ENCODE peak calls at places on chromosomes 2 and 18, in six cellular contexts. One of them, this sample, is unnamed.

GRCh38 chr2:201923436-201923975 is 110.1 kb upstream of the FZD7 start:
- DNase-seq in omental fat pad: no peak
- DNase-seq in activated CD8-positive, alpha-beta memory T cell treated with anti-CD3 and anti-CD28 coated beads, Interleukin-2, amount 50 U/mL, for 48 hours: no peak
- DNase-seq in HuH-7.5: no peak
- DNase-seq in body of pancreas: no peak
- DNase-seq in stimulated activated CD4-positive, alpha-beta T cell treated with anti-CD3 and anti-CD28 coated beads, Interleukin-15, amount 100 ng/mL, for 1 hour: no peak
- DNase-seq in this sample: no peak

GRCh38 chr2:63780483-63781155 is 61.1 kb upstream of the UGP2 start:
- DNase-seq in omental fat pad: no peak
- DNase-seq in activated CD8-positive, alpha-beta memory T cell treated with anti-CD3 and anti-CD28 coated beads, Interleukin-2, amount 50 U/mL, for 48 hours: no peak
- DNase-seq in HuH-7.5: no peak
- DNase-seq in body of pancreas: no peak
- DNase-seq in stimulated activated CD4-positive, alpha-beta T cell treated with anti-CD3 and anti-CD28 coated beads, Interleukin-15, amount 100 ng/mL, for 1 hour: no peak
- DNase-seq in this sample: no peak

GRCh38 chr2:222494104-222494739 is 69.9 kb downstream of the SGPP2 start:
- DNase-seq in omental fat pad: no peak
- DNase-seq in activated CD8-positive, alpha-beta memory T cell treated with anti-CD3 and anti-CD28 coated beads, Interleukin-2, amount 50 U/mL, for 48 hours: no peak
- DNase-seq in HuH-7.5: no peak
- DNase-seq in body of pancreas: no peak
- DNase-seq in stimulated activated CD4-positive, alpha-beta T cell treated with anti-CD3 and anti-CD28 coated beads, Interleukin-15, amount 100 ng/mL, for 1 hour: no peak
- DNase-seq in this sample: peak; percentile 34

GRCh38 chr2:143529118-143529720 is 400.0 kb downstream of the ARHGAP15 start:
- DNase-seq in omental fat pad: no peak
- DNase-seq in activated CD8-positive, alpha-beta memory T cell treated with anti-CD3 and anti-CD28 coated beads, Interleukin-2, amount 50 U/mL, for 48 hours: no peak
- DNase-seq in HuH-7.5: no peak
- DNase-seq in body of pancreas: no peak
- DNase-seq in stimulated activated CD4-positive, alpha-beta T cell treated with anti-CD3 and anti-CD28 coated beads, Interleukin-15, amount 100 ng/mL, for 1 hour: no peak
- DNase-seq in this sample: no peak

GRCh38 chr2:54545700-54546450 is 89.7 kb downstream of the SPTBN1 start:
- DNase-seq in omental fat pad: no peak
- DNase-seq in activated CD8-positive, alpha-beta memory T cell treated with anti-CD3 and anti-CD28 coated beads, Interleukin-2, amount 50 U/mL, for 48 hours: no peak
- DNase-seq in HuH-7.5: no peak
- DNase-seq in body of pancreas: no peak
- DNase-seq in stimulated activated CD4-positive, alpha-beta T cell treated with anti-CD3 and anti-CD28 coated beads, Interleukin-15, amount 100 ng/mL, for 1 hour: no peak
- DNase-seq in this sample: no peak

GRCh38 chr18:56517761-56518160 is 120.6 kb downstream of the TXNL1 start:
- DNase-seq in omental fat pad: no peak
- DNase-seq in activated CD8-positive, alpha-beta memory T cell treated with anti-CD3 and anti-CD28 coated beads, Interleukin-2, amount 50 U/mL, for 48 hours: no peak
- DNase-seq in HuH-7.5: no peak
- DNase-seq in body of pancreas: no peak
- DNase-seq in stimulated activated CD4-positive, alpha-beta T cell treated with anti-CD3 and anti-CD28 coated beads, Interleukin-15, amount 100 ng/mL, for 1 hour: no peak
- DNase-seq in this sample: no peak

GRCh38 chr2:88247531-88247930 is 77.4 kb downstream of the THNSL2 start:
- DNase-seq in omental fat pad: no peak
- DNase-seq in activated CD8-positive, alpha-beta memory T cell treated with anti-CD3 and anti-CD28 coated beads, Interleukin-2, amount 50 U/mL, for 48 hours: no peak
- DNase-seq in HuH-7.5: no peak
- DNase-seq in body of pancreas: no peak
- DNase-seq in stimulated activated CD4-positive, alpha-beta T cell treated with anti-CD3 and anti-CD28 coated beads, Interleukin-15, amount 100 ng/mL, for 1 hour: peak; percentile 1
- DNase-seq in this sample: no peak

GRCh38 chr2:11375689-11376027 is 31.2 kb upstream of the ROCK2 start:
- DNase-seq in omental fat pad: no peak
- DNase-seq in activated CD8-positive, alpha-beta memory T cell treated with anti-CD3 and anti-CD28 coated beads, Interleukin-2, amount 50 U/mL, for 48 hours: no peak
- DNase-seq in HuH-7.5: no peak
- DNase-seq in body of pancreas: no peak
- DNase-seq in stimulated activated CD4-positive, alpha-beta T cell treated with anti-CD3 and anti-CD28 coated beads, Interleukin-15, amount 100 ng/mL, for 1 hour: no peak
- DNase-seq in this sample: no peak

GRCh38 chr2:105919826-105920225 is 175.1 kb downstream of the NCK2 start:
- DNase-seq in omental fat pad: no peak
- DNase-seq in activated CD8-positive, alpha-beta memory T cell treated with anti-CD3 and anti-CD28 coated beads, Interleukin-2, amount 50 U/mL, for 48 hours: peak; percentile 67
- DNase-seq in HuH-7.5: no peak
- DNase-seq in body of pancreas: no peak
- DNase-seq in stimulated activated CD4-positive, alpha-beta T cell treated with anti-CD3 and anti-CD28 coated beads, Interleukin-15, amount 100 ng/mL, for 1 hour: peak; percentile 29
- DNase-seq in this sample: peak; percentile 19

GRCh38 chr2:68237404-68237803 is 14.9 kb downstream of the PPP3R1 start:
- DNase-seq in omental fat pad: no peak
- DNase-seq in activated CD8-positive, alpha-beta memory T cell treated with anti-CD3 and anti-CD28 coated beads, Interleukin-2, amount 50 U/mL, for 48 hours: no peak
- DNase-seq in HuH-7.5: no peak
- DNase-seq in body of pancreas: no peak
- DNase-seq in stimulated activated CD4-positive, alpha-beta T cell treated with anti-CD3 and anti-CD28 coated beads, Interleukin-15, amount 100 ng/mL, for 1 hour: no peak
- DNase-seq in this sample: peak; percentile 73

GRCh38 chr2:168669151-168669550 is 133.3 kb upstream of the NOSTRIN start:
- DNase-seq in omental fat pad: no peak
- DNase-seq in activated CD8-positive, alpha-beta memory T cell treated with anti-CD3 and anti-CD28 coated beads, Interleukin-2, amount 50 U/mL, for 48 hours: no peak
- DNase-seq in HuH-7.5: no peak
- DNase-seq in body of pancreas: no peak
- DNase-seq in stimulated activated CD4-positive, alpha-beta T cell treated with anti-CD3 and anti-CD28 coated beads, Interleukin-15, amount 100 ng/mL, for 1 hour: no peak
- DNase-seq in this sample: no peak

GRCh38 chr18:49137093-49137492 is 186.3 kb upstream of the SMAD7 start:
- DNase-seq in omental fat pad: no peak
- DNase-seq in activated CD8-positive, alpha-beta memory T cell treated with anti-CD3 and anti-CD28 coated beads, Interleukin-2, amount 50 U/mL, for 48 hours: no peak
- DNase-seq in HuH-7.5: no peak
- DNase-seq in body of pancreas: no peak
- DNase-seq in stimulated activated CD4-positive, alpha-beta T cell treated with anti-CD3 and anti-CD28 coated beads, Interleukin-15, amount 100 ng/mL, for 1 hour: no peak
- DNase-seq in this sample: no peak

GRCh38 chr18:53101719-53102118 is 761.7 kb downstream of the DCC start:
- DNase-seq in omental fat pad: no peak
- DNase-seq in activated CD8-positive, alpha-beta memory T cell treated with anti-CD3 and anti-CD28 coated beads, Interleukin-2, amount 50 U/mL, for 48 hours: no peak
- DNase-seq in HuH-7.5: no peak
- DNase-seq in body of pancreas: no peak
- DNase-seq in stimulated activated CD4-positive, alpha-beta T cell treated with anti-CD3 and anti-CD28 coated beads, Interleukin-15, amount 100 ng/mL, for 1 hour: no peak
- DNase-seq in this sample: no peak

GRCh38 chr2:199160677-199161465 is 296.9 kb downstream of the SATB2 start:
- DNase-seq in omental fat pad: no peak
- DNase-seq in activated CD8-positive, alpha-beta memory T cell treated with anti-CD3 and anti-CD28 coated beads, Interleukin-2, amount 50 U/mL, for 48 hours: no peak
- DNase-seq in HuH-7.5: no peak
- DNase-seq in body of pancreas: no peak
- DNase-seq in stimulated activated CD4-positive, alpha-beta T cell treated with anti-CD3 and anti-CD28 coated beads, Interleukin-15, amount 100 ng/mL, for 1 hour: no peak
- DNase-seq in this sample: peak; percentile 48

GRCh38 chr2:58651930-58652329 is 410.8 kb upstream of the FANCL start:
- DNase-seq in omental fat pad: no peak
- DNase-seq in activated CD8-positive, alpha-beta memory T cell treated with anti-CD3 and anti-CD28 coated beads, Interleukin-2, amount 50 U/mL, for 48 hours: no peak
- DNase-seq in HuH-7.5: no peak
- DNase-seq in body of pancreas: no peak
- DNase-seq in stimulated activated CD4-positive, alpha-beta T cell treated with anti-CD3 and anti-CD28 coated beads, Interleukin-15, amount 100 ng/mL, for 1 hour: no peak
- DNase-seq in this sample: no peak

GRCh38 chr2:167353605-167354280 is 465.5 kb downstream of the XIRP2 start:
- DNase-seq in omental fat pad: no peak
- DNase-seq in activated CD8-positive, alpha-beta memory T cell treated with anti-CD3 and anti-CD28 coated beads, Interleukin-2, amount 50 U/mL, for 48 hours: no peak
- DNase-seq in HuH-7.5: no peak
- DNase-seq in body of pancreas: no peak
- DNase-seq in stimulated activated CD4-positive, alpha-beta T cell treated with anti-CD3 and anti-CD28 coated beads, Interleukin-15, amount 100 ng/mL, for 1 hour: no peak
- DNase-seq in this sample: no peak

GRCh38 chr18:56475250-56475649 is 163.1 kb downstream of the TXNL1 start:
- DNase-seq in omental fat pad: no peak
- DNase-seq in activated CD8-positive, alpha-beta memory T cell treated with anti-CD3 and anti-CD28 coated beads, Interleukin-2, amount 50 U/mL, for 48 hours: no peak
- DNase-seq in HuH-7.5: no peak
- DNase-seq in body of pancreas: no peak
- DNase-seq in stimulated activated CD4-positive, alpha-beta T cell treated with anti-CD3 and anti-CD28 coated beads, Interleukin-15, amount 100 ng/mL, for 1 hour: no peak
- DNase-seq in this sample: peak; percentile 50

GRCh38 chr18:53457068-53457467 is 767.4 kb downstream of the MBD2 start:
- DNase-seq in omental fat pad: no peak
- DNase-seq in activated CD8-positive, alpha-beta memory T cell treated with anti-CD3 and anti-CD28 coated beads, Interleukin-2, amount 50 U/mL, for 48 hours: no peak
- DNase-seq in HuH-7.5: no peak
- DNase-seq in body of pancreas: no peak
- DNase-seq in stimulated activated CD4-positive, alpha-beta T cell treated with anti-CD3 and anti-CD28 coated beads, Interleukin-15, amount 100 ng/mL, for 1 hour: no peak
- DNase-seq in this sample: peak; percentile 82

GRCh38 chr2:20660506-20660905 is 6.4 kb upstream of the GDF7 start:
- DNase-seq in omental fat pad: no peak
- DNase-seq in activated CD8-positive, alpha-beta memory T cell treated with anti-CD3 and anti-CD28 coated beads, Interleukin-2, amount 50 U/mL, for 48 hours: no peak
- DNase-seq in HuH-7.5: no peak
- DNase-seq in body of pancreas: peak; percentile 6
- DNase-seq in stimulated activated CD4-positive, alpha-beta T cell treated with anti-CD3 and anti-CD28 coated beads, Interleukin-15, amount 100 ng/mL, for 1 hour: no peak
- DNase-seq in this sample: no peak

GRCh38 chr2:47129191-47129711 is 25.9 kb downstream of the STPG4 start:
- DNase-seq in omental fat pad: no peak
- DNase-seq in activated CD8-positive, alpha-beta memory T cell treated with anti-CD3 and anti-CD28 coated beads, Interleukin-2, amount 50 U/mL, for 48 hours: no peak
- DNase-seq in HuH-7.5: no peak
- DNase-seq in body of pancreas: no peak
- DNase-seq in stimulated activated CD4-positive, alpha-beta T cell treated with anti-CD3 and anti-CD28 coated beads, Interleukin-15, amount 100 ng/mL, for 1 hour: no peak
- DNase-seq in this sample: no peak

GRCh38 chr18:22115573-22115972 is 53.8 kb upstream of the GATA6 start:
- DNase-seq in omental fat pad: no peak
- DNase-seq in activated CD8-positive, alpha-beta memory T cell treated with anti-CD3 and anti-CD28 coated beads, Interleukin-2, amount 50 U/mL, for 48 hours: no peak
- DNase-seq in HuH-7.5: no peak
- DNase-seq in body of pancreas: no peak
- DNase-seq in stimulated activated CD4-positive, alpha-beta T cell treated with anti-CD3 and anti-CD28 coated beads, Interleukin-15, amount 100 ng/mL, for 1 hour: no peak
- DNase-seq in this sample: no peak

GRCh38 chr2:128797533-128797932 is 478.9 kb upstream of the HS6ST1 start:
- DNase-seq in omental fat pad: no peak
- DNase-seq in activated CD8-positive, alpha-beta memory T cell treated with anti-CD3 and anti-CD28 coated beads, Interleukin-2, amount 50 U/mL, for 48 hours: no peak
- DNase-seq in HuH-7.5: no peak
- DNase-seq in body of pancreas: no peak
- DNase-seq in stimulated activated CD4-positive, alpha-beta T cell treated with anti-CD3 and anti-CD28 coated beads, Interleukin-15, amount 100 ng/mL, for 1 hour: no peak
- DNase-seq in this sample: no peak